ENCODE peak calls at places on chromosomes 7 and 10, in seven cellular contexts. S, D, P, X, Q, O and C are unnamed samples.

GRCh38 chr10:43417950-43418768 is 9.2 kb upstream of the HNRNPF start:
- DNase-seq in P (no peak), S (peak; percentile 49), X (no peak), Q (peak; percentile 9), O (no peak), D (no peak), C (no peak)

GRCh38 chr7:33596694-33597093 is 308.6 kb upstream of the BMPER start:
- DNase-seq in Q (no peak), D (no peak), P (no peak), O (peak; percentile 55), X (no peak), S (no peak), C (no peak)

GRCh38 chr7:116574025-116574822 is 49.4 kb downstream of the CAV1 start:
- DNase-seq in P (no peak), S (no peak), X (no peak), Q (no peak), O (no peak), D (no peak), C (no peak)

GRCh38 chr7:155280446-155281410 is 16.9 kb upstream of the INSIG1 start:
- DNase-seq in O (no peak), X (no peak), D (no peak), S (no peak), Q (no peak), P (no peak), C (no peak)

GRCh38 chr7:80826520-80827237 is 92.2 kb downstream of the SEMA3C start:
- DNase-seq in O (peak; percentile 69), Q (no peak), P (no peak), S (no peak), D (no peak), X (no peak), C (no peak)

GRCh38 chr7:47935336-47935735 is 12.9 kb downstream of the PKD1L1 start:
- DNase-seq in O (no peak), S (no peak), D (no peak), X (no peak), Q (no peak), P (no peak), C (no peak)

GRCh38 chr10:484925-485661 is 204.4 kb downstream of the DIP2C start:
- DNase-seq in P (no peak), X (no peak), D (peak; percentile 29), O (no peak), Q (no peak), S (peak; percentile 30), C (no peak)

GRCh38 chr7:701086-701671 is 25.3 kb upstream of the DNAAF5 start:
- DNase-seq in O (no peak), S (no peak), P (no peak), D (no peak), X (no peak), Q (no peak), C (no peak)

GRCh38 chr10:19918800-19919199 is 102.6 kb downstream of the PLXDC2 start:
- DNase-seq in P (no peak), D (no peak), O (peak; percentile 78), S (no peak), X (no peak), Q (no peak), C (no peak)

GRCh38 chr10:94115725-94116124 is 122.0 kb downstream of the PLCE1 start:
- DNase-seq in X (no peak), Q (no peak), O (no peak), D (no peak), S (no peak), P (no peak), C (no peak)

DNA sequence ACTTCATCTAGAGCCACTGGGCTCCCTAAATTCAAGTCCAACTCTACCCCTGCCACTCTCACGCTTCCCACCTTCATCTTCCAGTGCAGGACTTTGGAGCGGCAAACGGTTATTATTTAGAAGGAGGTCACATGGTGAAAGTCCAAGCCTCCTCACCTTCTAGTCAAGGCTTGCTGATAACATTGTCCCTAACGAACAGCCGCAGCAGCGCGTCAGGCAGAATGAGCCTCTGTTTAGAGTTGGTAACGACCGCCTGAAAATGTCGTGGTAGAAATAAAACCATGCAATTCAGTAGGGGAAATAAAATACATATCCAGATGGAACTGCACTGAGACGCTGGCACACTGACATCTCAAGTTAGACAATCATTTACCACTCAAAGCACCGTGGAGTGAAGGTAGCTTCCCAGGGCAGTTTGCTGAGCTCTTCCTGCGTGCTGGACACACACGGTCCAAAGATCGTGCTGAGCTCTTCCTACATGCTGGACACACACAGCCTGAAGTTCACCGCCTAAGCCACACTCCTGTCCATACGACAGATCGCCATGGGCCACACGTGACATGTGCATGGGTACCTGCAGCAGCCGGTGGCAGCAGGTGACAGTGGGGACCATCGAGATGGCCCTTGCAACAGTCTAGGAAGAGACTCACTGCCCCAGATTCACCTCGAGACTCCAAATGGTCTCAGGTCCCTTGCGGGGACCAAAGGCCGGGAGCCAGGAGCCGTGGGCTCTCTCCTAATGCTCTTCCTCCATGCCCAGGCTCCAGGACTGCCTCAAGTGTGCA is 323.5 kb downstream of the PTPRN2 start:
- DNase-seq in X (no peak), O (no peak), Q (no peak), P (peak; percentile 57), S (no peak), D (no peak), C (no peak)
- H3K9me3 ChIP-seq in X (no peaks in the 10 kb centered on the region), O (peaks cover 15% of the 10 kb centered on the region), Q (no peaks in the 10 kb centered on the region), P (no peaks in the 10 kb centered on the region), S (no peaks in the 10 kb centered on the region), D (no peaks in the 10 kb centered on the region), C (no peaks in the 10 kb centered on the region)

DNA sequence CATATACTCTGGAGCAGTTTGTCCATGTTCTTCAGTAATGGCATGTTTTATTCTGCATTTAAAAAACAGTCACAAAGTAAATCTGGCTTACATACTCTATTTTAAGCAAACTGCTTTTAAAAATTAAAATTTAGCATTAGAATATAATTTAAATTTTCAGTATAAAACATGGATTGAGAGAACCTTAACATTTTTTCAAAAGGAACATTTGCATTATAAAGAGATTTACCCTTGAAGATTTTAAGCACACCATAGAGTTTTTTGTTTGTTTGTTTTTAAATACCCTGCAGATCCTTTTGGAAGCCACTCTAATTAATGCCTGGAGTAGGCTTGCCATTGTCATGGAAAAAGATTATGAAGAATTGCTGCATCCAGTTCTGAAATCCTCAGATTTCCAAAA is 70.4 kb downstream of the ZNRF2 start:
- DNase-seq in Q (no peak), S (no peak), P (no peak), D (no peak), X (no peak), O (no peak), C (no peak)
- H3K4me3 ChIP-seq in Q (no peak overlapping the region), S (no peak overlapping the region), P (no peak overlapping the region), D (no peak overlapping the region), X (no peak overlapping the region), O (no peak overlapping the region), C (no peak overlapping the region)

DNA sequence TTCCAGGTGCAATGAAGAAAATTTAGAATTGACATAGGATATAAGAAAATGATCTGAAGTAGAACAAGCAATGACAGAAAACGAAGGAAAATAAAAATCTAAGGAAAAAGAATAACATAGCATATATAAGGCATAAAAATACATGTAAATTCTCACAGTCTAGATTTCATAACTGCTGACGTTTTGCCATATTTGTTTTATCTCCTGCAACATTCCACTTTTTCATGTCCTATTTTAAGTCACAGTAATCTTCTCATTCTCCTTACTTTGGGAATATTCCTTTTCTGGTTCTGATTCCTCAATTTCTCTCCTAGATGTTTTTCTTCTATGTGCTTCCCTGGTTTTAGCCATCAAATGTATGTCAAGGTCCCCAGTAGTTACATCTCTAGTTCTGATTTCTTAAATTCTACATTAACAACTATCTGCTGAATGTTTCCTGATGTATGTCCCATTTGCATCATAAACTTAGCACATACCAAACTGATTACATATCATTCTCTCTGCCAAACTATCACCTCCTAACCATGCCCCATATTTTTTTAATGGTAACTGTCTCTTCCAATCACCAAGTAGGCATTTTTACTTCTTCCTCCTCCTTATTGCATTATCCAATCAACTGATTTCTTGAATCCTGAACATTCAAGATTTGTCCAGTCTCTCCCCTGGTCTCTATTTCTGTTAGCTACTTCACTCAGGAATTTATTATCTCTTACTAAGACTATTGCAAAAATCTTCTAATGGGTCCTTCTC is 171.4 kb downstream of the DNAJC1 start:
- DNase-seq in P (no peak), X (no peak), O (peak; percentile 59), S (no peak), D (no peak), Q (no peak), C (no peak)
- H3K9me3 ChIP-seq in P (peaks cover 35% of the 10 kb centered on the region), X (no peaks in the 10 kb centered on the region), O (no peaks in the 10 kb centered on the region), S (no peaks in the 10 kb centered on the region), D (peaks cover 45% of the 10 kb centered on the region), Q (no peaks in the 10 kb centered on the region), C (peaks cover 95% of the 10 kb centered on the region)

GRCh38 chr7:4709187-4709586 is 27.1 kb downstream of the FOXK1 start:
- DNase-seq in Q (no peak), P (no peak), O (no peak), X (no peak), S (no peak), D (no peak), C (no peak)

GRCh38 chr7:4707980-4708411 is 25.9 kb downstream of the FOXK1 start:
- DNase-seq in P (no peak), Q (no peak), X (no peak), S (no peak), O (no peak), D (no peak), C (no peak)

GRCh38 chr7:4703532-4703931 is 21.4 kb downstream of the FOXK1 start:
- DNase-seq in D (no peak), O (no peak), X (no peak), S (no peak), P (no peak), Q (no peak), C (no peak)

GRCh38 chr7:4707134-4707651 is 25.1 kb downstream of the FOXK1 start:
- DNase-seq in O (no peak), Q (no peak), X (no peak), D (no peak), P (no peak), S (no peak), C (no peak)

GRCh38 chr7:4706384-4707032 is 24.4 kb downstream of the FOXK1 start:
- DNase-seq in Q (no peak), S (no peak), O (no peak), X (no peak), P (no peak), D (no peak), C (no peak)
- H3K4me3 ChIP-seq in Q (no peak overlapping the region), S (no peak overlapping the region), O (no peak overlapping the region), X (no peak overlapping the region), P (no peak overlapping the region), D (no peak overlapping the region), C (peak overlapping the region; percentile 39)